ENCODE peak calls at places on chromosomes 4 and X, in ten cellular contexts. One of them, this sample, is unnamed.

GRCh38 chr4:89212666-89213381 is 94.8 kb downstream of the GPRIN3 start:
- DNase-seq in NCI-H345: no peak
- DNase-seq in EL: no peak
- DNase-seq in glutamatergic neuron: no peak
- DNase-seq in Caco-2: no peak
- DNase-seq in germinal center: no peak
- DNase-seq in stimulated activated CD4-positive, alpha-beta T cell treated with anti-CD3 and anti-CD28 coated beads, Interleukin-1b, Interleukin-23, amount 100 ng/mL, for 48 hours: no peak
- DNase-seq in HEK293T: no peak
- DNase-seq in HepG2: no peak
- DNase-seq in NCI-H1092 treated with DMSO at 0.1 percent for 48 hours: peak
- DNase-seq in this sample: no peak

GRCh38 chr4:40363382-40363920 is 28.3 kb downstream of the CHRNA9 start:
- DNase-seq in NCI-H345: no peak
- DNase-seq in EL: no peak
- DNase-seq in glutamatergic neuron: no peak
- DNase-seq in Caco-2: peak
- DNase-seq in germinal center: no peak
- DNase-seq in stimulated activated CD4-positive, alpha-beta T cell treated with anti-CD3 and anti-CD28 coated beads, Interleukin-1b, Interleukin-23, amount 100 ng/mL, for 48 hours: no peak
- DNase-seq in HEK293T: no peak
- DNase-seq in HepG2: no peak
- DNase-seq in NCI-H1092 treated with DMSO at 0.1 percent for 48 hours: no peak
- DNase-seq in this sample: no peak

GRCh38 chr4:34850983-34851382 is 1393.3 kb downstream of the ARAP2 start:
- DNase-seq in NCI-H345: no peak
- DNase-seq in EL: peak
- DNase-seq in glutamatergic neuron: no peak
- DNase-seq in Caco-2: no peak
- DNase-seq in germinal center: no peak
- DNase-seq in stimulated activated CD4-positive, alpha-beta T cell treated with anti-CD3 and anti-CD28 coated beads, Interleukin-1b, Interleukin-23, amount 100 ng/mL, for 48 hours: no peak
- DNase-seq in HEK293T: no peak
- DNase-seq in HepG2: no peak
- DNase-seq in NCI-H1092 treated with DMSO at 0.1 percent for 48 hours: no peak
- DNase-seq in this sample: no peak

GRCh38 chr4:65893957-65894755 is 223.9 kb upstream of the EPHA5 start:
- DNase-seq in NCI-H345: no peak
- DNase-seq in EL: no peak
- DNase-seq in glutamatergic neuron: no peak
- DNase-seq in Caco-2: no peak
- DNase-seq in germinal center: no peak
- DNase-seq in stimulated activated CD4-positive, alpha-beta T cell treated with anti-CD3 and anti-CD28 coated beads, Interleukin-1b, Interleukin-23, amount 100 ng/mL, for 48 hours: no peak
- DNase-seq in HEK293T: no peak
- DNase-seq in HepG2: no peak
- DNase-seq in NCI-H1092 treated with DMSO at 0.1 percent for 48 hours: no peak
- DNase-seq in this sample: no peak

GRCh38 chr4:27666943-27667342 is 806.3 kb downstream of the STIM2 start:
- DNase-seq in NCI-H345: no peak
- DNase-seq in EL: peak
- DNase-seq in glutamatergic neuron: no peak
- DNase-seq in Caco-2: peak
- DNase-seq in germinal center: no peak
- DNase-seq in stimulated activated CD4-positive, alpha-beta T cell treated with anti-CD3 and anti-CD28 coated beads, Interleukin-1b, Interleukin-23, amount 100 ng/mL, for 48 hours: no peak
- DNase-seq in HEK293T: peak
- DNase-seq in HepG2: no peak
- DNase-seq in NCI-H1092 treated with DMSO at 0.1 percent for 48 hours: peak
- DNase-seq in this sample: no peak

GRCh38 chrX:45850197-45850774 is 649.6 kb upstream of the DIPK2B start:
- DNase-seq in NCI-H345: no peak
- DNase-seq in EL: peak
- DNase-seq in glutamatergic neuron: no peak
- DNase-seq in Caco-2: peak
- DNase-seq in germinal center: no peak
- DNase-seq in stimulated activated CD4-positive, alpha-beta T cell treated with anti-CD3 and anti-CD28 coated beads, Interleukin-1b, Interleukin-23, amount 100 ng/mL, for 48 hours: peak
- DNase-seq in HEK293T: no peak
- DNase-seq in HepG2: no peak
- DNase-seq in NCI-H1092 treated with DMSO at 0.1 percent for 48 hours: no peak
- DNase-seq in this sample: no peak

GRCh38 chrX:103362504-103362903 is 6.2 kb downstream of the TCEAL9 start:
- DNase-seq in NCI-H345: no peak
- DNase-seq in EL: peak
- DNase-seq in glutamatergic neuron: no peak
- DNase-seq in Caco-2: peak
- DNase-seq in germinal center: no peak
- DNase-seq in stimulated activated CD4-positive, alpha-beta T cell treated with anti-CD3 and anti-CD28 coated beads, Interleukin-1b, Interleukin-23, amount 100 ng/mL, for 48 hours: no peak
- DNase-seq in HEK293T: no peak
- DNase-seq in HepG2: peak
- DNase-seq in NCI-H1092 treated with DMSO at 0.1 percent for 48 hours: no peak
- DNase-seq in this sample: no peak

GRCh38 chr4:163591614-163592020 is 97.1 kb downstream of the TMA16 start:
- DNase-seq in NCI-H345: no peak
- DNase-seq in EL: no peak
- DNase-seq in glutamatergic neuron: no peak
- DNase-seq in Caco-2: no peak
- DNase-seq in germinal center: peak
- DNase-seq in stimulated activated CD4-positive, alpha-beta T cell treated with anti-CD3 and anti-CD28 coated beads, Interleukin-1b, Interleukin-23, amount 100 ng/mL, for 48 hours: no peak
- DNase-seq in HEK293T: no peak
- DNase-seq in HepG2: no peak
- DNase-seq in NCI-H1092 treated with DMSO at 0.1 percent for 48 hours: no peak
- DNase-seq in this sample: no peak

GRCh38 chrX:154596290-154596929 is 11.5 kb downstream of the CTAG1A start:
- DNase-seq in NCI-H345: no peak
- DNase-seq in EL: peak
- DNase-seq in glutamatergic neuron: no peak
- DNase-seq in Caco-2: peak
- DNase-seq in germinal center: no peak
- DNase-seq in stimulated activated CD4-positive, alpha-beta T cell treated with anti-CD3 and anti-CD28 coated beads, Interleukin-1b, Interleukin-23, amount 100 ng/mL, for 48 hours: no peak
- DNase-seq in HEK293T: peak
- DNase-seq in HepG2: no peak
- DNase-seq in NCI-H1092 treated with DMSO at 0.1 percent for 48 hours: no peak
- DNase-seq in this sample: peak

GRCh38 chr4:150464523-150464922 is 117.4 kb upstream of the MAB21L2 start:
- DNase-seq in NCI-H345: no peak
- DNase-seq in EL: no peak
- DNase-seq in glutamatergic neuron: no peak
- DNase-seq in Caco-2: no peak
- DNase-seq in germinal center: no peak
- DNase-seq in stimulated activated CD4-positive, alpha-beta T cell treated with anti-CD3 and anti-CD28 coated beads, Interleukin-1b, Interleukin-23, amount 100 ng/mL, for 48 hours: no peak
- DNase-seq in HEK293T: no peak
- DNase-seq in HepG2: no peak
- DNase-seq in NCI-H1092 treated with DMSO at 0.1 percent for 48 hours: no peak
- DNase-seq in this sample: no peak

GRCh38 chr4:82423245-82424054 is 6.8 kb downstream of the HNRNPDL start:
- DNase-seq in NCI-H345: no peak
- DNase-seq in EL: peak
- DNase-seq in glutamatergic neuron: no peak
- DNase-seq in Caco-2: no peak
- DNase-seq in germinal center: no peak
- DNase-seq in stimulated activated CD4-positive, alpha-beta T cell treated with anti-CD3 and anti-CD28 coated beads, Interleukin-1b, Interleukin-23, amount 100 ng/mL, for 48 hours: no peak
- DNase-seq in HEK293T: no peak
- DNase-seq in HepG2: no peak
- DNase-seq in NCI-H1092 treated with DMSO at 0.1 percent for 48 hours: no peak
- DNase-seq in this sample: no peak

GRCh38 chr4:1305781-1306455 is 16.2 kb downstream of the MAEA start:
- DNase-seq in NCI-H345: no peak
- DNase-seq in EL: no peak
- DNase-seq in glutamatergic neuron: no peak
- DNase-seq in Caco-2: no peak
- DNase-seq in germinal center: no peak
- DNase-seq in stimulated activated CD4-positive, alpha-beta T cell treated with anti-CD3 and anti-CD28 coated beads, Interleukin-1b, Interleukin-23, amount 100 ng/mL, for 48 hours: peak
- DNase-seq in HEK293T: no peak
- DNase-seq in HepG2: no peak
- DNase-seq in NCI-H1092 treated with DMSO at 0.1 percent for 48 hours: no peak
- DNase-seq in this sample: no peak

GRCh38 chr4:105786748-105787147 is 78.2 kb downstream of the GSTCD start:
- DNase-seq in NCI-H345: no peak
- DNase-seq in EL: no peak
- DNase-seq in glutamatergic neuron: no peak
- DNase-seq in Caco-2: no peak
- DNase-seq in germinal center: no peak
- DNase-seq in stimulated activated CD4-positive, alpha-beta T cell treated with anti-CD3 and anti-CD28 coated beads, Interleukin-1b, Interleukin-23, amount 100 ng/mL, for 48 hours: no peak
- DNase-seq in HEK293T: no peak
- DNase-seq in HepG2: no peak
- DNase-seq in NCI-H1092 treated with DMSO at 0.1 percent for 48 hours: no peak
- DNase-seq in this sample: no peak

GRCh38 chr4:38385286-38386010 is 278.6 kb upstream of the KLF3 start:
- DNase-seq in NCI-H345: no peak
- DNase-seq in EL: no peak
- DNase-seq in glutamatergic neuron: no peak
- DNase-seq in Caco-2: peak
- DNase-seq in germinal center: no peak
- DNase-seq in stimulated activated CD4-positive, alpha-beta T cell treated with anti-CD3 and anti-CD28 coated beads, Interleukin-1b, Interleukin-23, amount 100 ng/mL, for 48 hours: no peak
- DNase-seq in HEK293T: no peak
- DNase-seq in HepG2: peak
- DNase-seq in NCI-H1092 treated with DMSO at 0.1 percent for 48 hours: no peak
- DNase-seq in this sample: no peak

GRCh38 chr4:88202443-88202842 is 44.0 kb upstream of the ABCG2 start:
- DNase-seq in NCI-H345: no peak
- DNase-seq in EL: no peak
- DNase-seq in glutamatergic neuron: no peak
- DNase-seq in Caco-2: no peak
- DNase-seq in germinal center: no peak
- DNase-seq in stimulated activated CD4-positive, alpha-beta T cell treated with anti-CD3 and anti-CD28 coated beads, Interleukin-1b, Interleukin-23, amount 100 ng/mL, for 48 hours: no peak
- DNase-seq in HEK293T: no peak
- DNase-seq in HepG2: no peak
- DNase-seq in NCI-H1092 treated with DMSO at 0.1 percent for 48 hours: no peak
- DNase-seq in this sample: no peak

GRCh38 chr4:4981427-4981826 is 37.8 kb downstream of the CYTL1 start:
- DNase-seq in NCI-H345: no peak
- DNase-seq in EL: no peak
- DNase-seq in glutamatergic neuron: no peak
- DNase-seq in Caco-2: no peak
- DNase-seq in germinal center: no peak
- DNase-seq in stimulated activated CD4-positive, alpha-beta T cell treated with anti-CD3 and anti-CD28 coated beads, Interleukin-1b, Interleukin-23, amount 100 ng/mL, for 48 hours: no peak
- DNase-seq in HEK293T: no peak
- DNase-seq in HepG2: no peak
- DNase-seq in NCI-H1092 treated with DMSO at 0.1 percent for 48 hours: no peak
- DNase-seq in this sample: no peak

GRCh38 chr4:41257901-41258300 is 1.2 kb downstream of the UCHL1 start:
- DNase-seq in NCI-H345: no peak
- DNase-seq in EL: no peak
- DNase-seq in glutamatergic neuron: no peak
- DNase-seq in Caco-2: no peak
- DNase-seq in germinal center: no peak
- DNase-seq in stimulated activated CD4-positive, alpha-beta T cell treated with anti-CD3 and anti-CD28 coated beads, Interleukin-1b, Interleukin-23, amount 100 ng/mL, for 48 hours: no peak
- DNase-seq in HEK293T: no peak
- DNase-seq in HepG2: no peak
- DNase-seq in NCI-H1092 treated with DMSO at 0.1 percent for 48 hours: peak
- DNase-seq in this sample: no peak

GRCh38 chrX:133953078-133953477 is 32.3 kb downstream of the GPC3 start:
- DNase-seq in NCI-H345: no peak
- DNase-seq in EL: no peak
- DNase-seq in glutamatergic neuron: no peak
- DNase-seq in Caco-2: no peak
- DNase-seq in germinal center: no peak
- DNase-seq in stimulated activated CD4-positive, alpha-beta T cell treated with anti-CD3 and anti-CD28 coated beads, Interleukin-1b, Interleukin-23, amount 100 ng/mL, for 48 hours: no peak
- DNase-seq in HEK293T: no peak
- DNase-seq in HepG2: no peak
- DNase-seq in NCI-H1092 treated with DMSO at 0.1 percent for 48 hours: no peak
- DNase-seq in this sample: no peak

GRCh38 chr4:7960017-7960789 is 20.5 kb upstream of the AFAP1 start:
- DNase-seq in NCI-H345: no peak
- DNase-seq in EL: no peak
- DNase-seq in glutamatergic neuron: no peak
- DNase-seq in Caco-2: no peak
- DNase-seq in germinal center: no peak
- DNase-seq in stimulated activated CD4-positive, alpha-beta T cell treated with anti-CD3 and anti-CD28 coated beads, Interleukin-1b, Interleukin-23, amount 100 ng/mL, for 48 hours: peak
- DNase-seq in HEK293T: no peak
- DNase-seq in HepG2: no peak
- DNase-seq in NCI-H1092 treated with DMSO at 0.1 percent for 48 hours: no peak
- DNase-seq in this sample: no peak

GRCh38 chr4:10891866-10892265 is 207.3 kb upstream of the CLNK start:
- DNase-seq in NCI-H345: no peak
- DNase-seq in EL: no peak
- DNase-seq in glutamatergic neuron: no peak
- DNase-seq in Caco-2: no peak
- DNase-seq in germinal center: no peak
- DNase-seq in stimulated activated CD4-positive, alpha-beta T cell treated with anti-CD3 and anti-CD28 coated beads, Interleukin-1b, Interleukin-23, amount 100 ng/mL, for 48 hours: no peak
- DNase-seq in HEK293T: no peak
- DNase-seq in HepG2: no peak
- DNase-seq in NCI-H1092 treated with DMSO at 0.1 percent for 48 hours: peak
- DNase-seq in this sample: no peak

GRCh38 chr4:3792813-3793212 is 26.6 kb downstream of the ADRA2C start:
- DNase-seq in NCI-H345: no peak
- DNase-seq in EL: no peak
- DNase-seq in glutamatergic neuron: peak
- DNase-seq in Caco-2: no peak
- DNase-seq in germinal center: no peak
- DNase-seq in stimulated activated CD4-positive, alpha-beta T cell treated with anti-CD3 and anti-CD28 coated beads, Interleukin-1b, Interleukin-23, amount 100 ng/mL, for 48 hours: no peak
- DNase-seq in HEK293T: peak
- DNase-seq in HepG2: no peak
- DNase-seq in NCI-H1092 treated with DMSO at 0.1 percent for 48 hours: peak
- DNase-seq in this sample: peak

GRCh38 chr4:54073481-54073880 is 9.1 kb upstream of the CHIC2 start:
- DNase-seq in NCI-H345: no peak
- DNase-seq in EL: peak
- DNase-seq in glutamatergic neuron: no peak
- DNase-seq in Caco-2: no peak
- DNase-seq in germinal center: no peak
- DNase-seq in stimulated activated CD4-positive, alpha-beta T cell treated with anti-CD3 and anti-CD28 coated beads, Interleukin-1b, Interleukin-23, amount 100 ng/mL, for 48 hours: no peak
- DNase-seq in HEK293T: no peak
- DNase-seq in HepG2: no peak
- DNase-seq in NCI-H1092 treated with DMSO at 0.1 percent for 48 hours: no peak
- DNase-seq in this sample: no peak

GRCh38 chr4:139214039-139214534 is 37.1 kb upstream of the ELF2 start:
- DNase-seq in NCI-H345: no peak
- DNase-seq in EL: no peak
- DNase-seq in glutamatergic neuron: no peak
- DNase-seq in Caco-2: no peak
- DNase-seq in germinal center: peak
- DNase-seq in stimulated activated CD4-positive, alpha-beta T cell treated with anti-CD3 and anti-CD28 coated beads, Interleukin-1b, Interleukin-23, amount 100 ng/mL, for 48 hours: no peak
- DNase-seq in HEK293T: peak
- DNase-seq in HepG2: peak
- DNase-seq in NCI-H1092 treated with DMSO at 0.1 percent for 48 hours: no peak
- DNase-seq in this sample: peak

GRCh38 chrX:135931644-135932487 is 38.4 kb downstream of the SAGE1 start:
- DNase-seq in NCI-H345: peak
- DNase-seq in EL: peak
- DNase-seq in glutamatergic neuron: peak
- DNase-seq in Caco-2: peak
- DNase-seq in germinal center: peak
- DNase-seq in stimulated activated CD4-positive, alpha-beta T cell treated with anti-CD3 and anti-CD28 coated beads, Interleukin-1b, Interleukin-23, amount 100 ng/mL, for 48 hours: peak
- DNase-seq in HEK293T: peak
- DNase-seq in HepG2: peak
- DNase-seq in NCI-H1092 treated with DMSO at 0.1 percent for 48 hours: peak
- DNase-seq in this sample: peak

GRCh38 chr4:111689731-111690130 is 455.5 kb upstream of the FAM241A start:
- DNase-seq in NCI-H345: no peak
- DNase-seq in EL: peak
- DNase-seq in glutamatergic neuron: no peak
- DNase-seq in Caco-2: no peak
- DNase-seq in germinal center: no peak
- DNase-seq in stimulated activated CD4-positive, alpha-beta T cell treated with anti-CD3 and anti-CD28 coated beads, Interleukin-1b, Interleukin-23, amount 100 ng/mL, for 48 hours: no peak
- DNase-seq in HEK293T: no peak
- DNase-seq in HepG2: no peak
- DNase-seq in NCI-H1092 treated with DMSO at 0.1 percent for 48 hours: no peak
- DNase-seq in this sample: no peak

GRCh38 chr4:101163936-101164335 is 183.4 kb downstream of the PPP3CA start:
- DNase-seq in NCI-H345: no peak
- DNase-seq in EL: no peak
- DNase-seq in glutamatergic neuron: no peak
- DNase-seq in Caco-2: no peak
- DNase-seq in germinal center: no peak
- DNase-seq in stimulated activated CD4-positive, alpha-beta T cell treated with anti-CD3 and anti-CD28 coated beads, Interleukin-1b, Interleukin-23, amount 100 ng/mL, for 48 hours: no peak
- DNase-seq in HEK293T: no peak
- DNase-seq in HepG2: no peak
- DNase-seq in NCI-H1092 treated with DMSO at 0.1 percent for 48 hours: no peak
- DNase-seq in this sample: no peak

GRCh38 chr4:7323872-7324650 is 110.7 kb downstream of the PSAPL1 start:
- DNase-seq in NCI-H345: peak
- DNase-seq in EL: no peak
- DNase-seq in glutamatergic neuron: no peak
- DNase-seq in Caco-2: peak
- DNase-seq in germinal center: no peak
- DNase-seq in stimulated activated CD4-positive, alpha-beta T cell treated with anti-CD3 and anti-CD28 coated beads, Interleukin-1b, Interleukin-23, amount 100 ng/mL, for 48 hours: no peak
- DNase-seq in HEK293T: peak
- DNase-seq in HepG2: peak
- DNase-seq in NCI-H1092 treated with DMSO at 0.1 percent for 48 hours: peak
- DNase-seq in this sample: no peak

GRCh38 chrX:51155157-51155556 is 177.5 kb upstream of the NUDT10 start:
- DNase-seq in NCI-H345: no peak
- DNase-seq in EL: no peak
- DNase-seq in glutamatergic neuron: no peak
- DNase-seq in Caco-2: no peak
- DNase-seq in germinal center: no peak
- DNase-seq in stimulated activated CD4-positive, alpha-beta T cell treated with anti-CD3 and anti-CD28 coated beads, Interleukin-1b, Interleukin-23, amount 100 ng/mL, for 48 hours: no peak
- DNase-seq in HEK293T: no peak
- DNase-seq in HepG2: no peak
- DNase-seq in NCI-H1092 treated with DMSO at 0.1 percent for 48 hours: no peak
- DNase-seq in this sample: no peak

This sample was measured in H1.